ENCODE peak calls at places on chromosome 1, in six cellular contexts. E is IMR-90, B is body of pancreas, I is cardiac muscle cell, N is GF-D8, W is GM20000. P is an unnamed sample.

GRCh38 chr1:207049974-207050391 is 1.0 kb downstream of the YOD1 start:
- DNase-seq in E (peak; percentile 53), B (peak; percentile 57), I (peak; percentile 64), N (peak; percentile 12), W (peak; percentile 64), P (peak; percentile 88)

GRCh38 chr1:36814774-36815173 is 219.5 kb downstream of the GRIK3 start:
- DNase-seq in E (no peak), B (no peak), I (no peak), N (no peak), W (no peak), P (no peak)

GRCh38 chr1:221180694-221181368 is 301.6 kb downstream of the HLX start:
- DNase-seq in E (no peak), B (no peak), I (no peak), N (no peak), W (no peak), P (no peak)

GRCh38 chr1:223819730-223820514 is 25.8 kb downstream of the TP53BP2 start:
- DNase-seq in E (peak; percentile 89), B (no peak), I (no peak), N (no peak), W (no peak), P (peak; percentile 76)

GRCh38 chr1:99552215-99552614 is 93.7 kb upstream of the PALMD start:
- DNase-seq in E (no peak), B (no peak), I (no peak), N (no peak), W (no peak), P (no peak)

GRCh38 chr1:115430717-115431116 is 92.7 kb upstream of the NGF start:
- DNase-seq in E (peak; percentile 96), B (no peak), I (no peak), N (no peak), W (no peak), P (peak; percentile 73)

GRCh38 chr1:184975208-184975875 is 1.0 kb upstream of the NIBAN1 start:
- DNase-seq in E (no peak), B (no peak), I (no peak), N (no peak), W (no peak), P (no peak)

GRCh38 chr1:154614887-154615286 is 6.9 kb upstream of the ADAR start:
- DNase-seq in E (no peak), B (no peak), I (no peak), N (no peak), W (no peak), P (no peak)

GRCh38 chr1:196180847-196181593 is 427.2 kb downstream of the KCNT2 start:
- DNase-seq in E (peak; percentile 98), B (no peak), I (no peak), N (no peak), W (no peak), P (peak; percentile 82)

GRCh38 chr1:40657046-40657445 is 8.4 kb downstream of the RIMS3 start:
- DNase-seq in E (no peak), B (no peak), I (no peak), N (no peak), W (no peak), P (no peak)

GRCh38 chr1:172400073-172400737 is 20.3 kb upstream of the C1orf105 start:
- DNase-seq in E (no peak), B (no peak), I (no peak), N (no peak), W (no peak), P (no peak)

GRCh38 chr1:181097242-181097641 is 8.7 kb downstream of the IER5 start:
- DNase-seq in E (peak; percentile 61), B (no peak), I (no peak), N (no peak), W (no peak), P (no peak)